ENCODE peak calls at places on chromosomes 7 and 10, in six cellular contexts. One of them, this sample, is unnamed.

GRCh38 chr10:110993024-110993693 is 73.8 kb downstream of the SHOC2 start:
- DNase-seq in ovary: no peak
- DNase-seq in breast epithelium: no peak
- DNase-seq in H1: no peak
- DNase-seq in heart right ventricle: no peak
- DNase-seq in endodermal cell: no peak
- DNase-seq in this sample: no peak

GRCh38 chr7:29639887-29640600 is 76.4 kb downstream of the PRR15 start:
- DNase-seq in ovary: no peak
- DNase-seq in breast epithelium: no peak
- DNase-seq in H1: no peak
- DNase-seq in heart right ventricle: no peak
- DNase-seq in endodermal cell: no peak
- DNase-seq in this sample: no peak

GRCh38 chr7:31874631-31875374 is 187.8 kb downstream of the PPP1R17 start:
- DNase-seq in ovary: no peak
- DNase-seq in breast epithelium: no peak
- DNase-seq in H1: no peak
- DNase-seq in heart right ventricle: no peak
- DNase-seq in endodermal cell: no peak
- DNase-seq in this sample: no peak

GRCh38 chr10:7484456-7485266 is 73.8 kb upstream of the SFMBT2 start:
- DNase-seq in ovary: no peak
- DNase-seq in breast epithelium: peak
- DNase-seq in H1: no peak
- DNase-seq in heart right ventricle: no peak
- DNase-seq in endodermal cell: no peak
- DNase-seq in this sample: no peak

GRCh38 chr10:126131338-126131737 is 235.0 kb downstream of the FANK1 start:
- DNase-seq in ovary: no peak
- DNase-seq in breast epithelium: no peak
- DNase-seq in H1: no peak
- DNase-seq in heart right ventricle: no peak
- DNase-seq in endodermal cell: no peak
- DNase-seq in this sample: no peak

GRCh38 chr7:99782012-99782953 is 1.7 kb downstream of the CYP3A4 start:
- DNase-seq in ovary: no peak
- DNase-seq in breast epithelium: no peak
- DNase-seq in H1: no peak
- DNase-seq in heart right ventricle: no peak
- DNase-seq in endodermal cell: no peak
- DNase-seq in this sample: no peak

GRCh38 chr10:100970076-100970913 is 991 bp downstream of the SEMA4G start:
- DNase-seq in ovary: peak
- DNase-seq in breast epithelium: peak
- DNase-seq in H1: peak
- DNase-seq in heart right ventricle: no peak
- DNase-seq in endodermal cell: peak
- DNase-seq in this sample: no peak

GRCh38 chr7:55409474-55410225 is 44.5 kb downstream of the LANCL2 start:
- DNase-seq in ovary: no peak
- DNase-seq in breast epithelium: no peak
- DNase-seq in H1: no peak
- DNase-seq in heart right ventricle: no peak
- DNase-seq in endodermal cell: no peak
- DNase-seq in this sample: no peak

GRCh38 chr10:33719005-33719703 is 384.7 kb upstream of the NRP1 start:
- DNase-seq in ovary: no peak
- DNase-seq in breast epithelium: no peak
- DNase-seq in H1: no peak
- DNase-seq in heart right ventricle: peak
- DNase-seq in endodermal cell: no peak
- DNase-seq in this sample: no peak

GRCh38 chr10:121974535-121975294 is at the start of gene NSMCE4A:
- DNase-seq in ovary: peak
- DNase-seq in breast epithelium: peak
- DNase-seq in H1: peak
- DNase-seq in heart right ventricle: peak
- DNase-seq in endodermal cell: peak
- DNase-seq in this sample: peak

GRCh38 chr7:45568536-45569289 is 5.5 kb upstream of the ADCY1 start:
- DNase-seq in ovary: no peak
- DNase-seq in breast epithelium: no peak
- DNase-seq in H1: no peak
- DNase-seq in heart right ventricle: no peak
- DNase-seq in endodermal cell: peak
- DNase-seq in this sample: no peak

GRCh38 chr10:110914411-110914810 is 4.6 kb downstream of the BBIP1 start:
- DNase-seq in ovary: no peak
- DNase-seq in breast epithelium: no peak
- DNase-seq in H1: no peak
- DNase-seq in heart right ventricle: no peak
- DNase-seq in endodermal cell: no peak
- DNase-seq in this sample: no peak

DNA sequence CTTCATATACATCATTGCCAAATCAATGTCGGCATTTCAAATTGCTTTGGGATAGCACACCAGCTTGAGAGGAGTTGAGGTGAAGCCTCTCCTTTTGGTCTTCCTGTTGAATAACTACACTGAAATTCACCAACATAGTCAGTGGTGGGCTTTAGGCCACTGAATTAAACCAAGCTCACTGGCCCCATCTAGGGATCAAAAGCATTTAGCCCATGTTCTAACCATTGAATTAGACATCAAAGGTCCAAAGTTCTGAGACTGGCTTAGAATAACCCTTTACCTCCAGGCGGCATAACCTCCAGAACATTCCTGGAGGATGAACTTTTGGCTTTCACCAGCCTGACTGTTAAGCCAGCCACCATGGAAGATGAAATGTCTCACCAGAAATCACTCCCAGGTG is 54.6 kb downstream of the BPGM start:
- DNase-seq in ovary: no peak
- DNase-seq in breast epithelium: no peak
- DNase-seq in H1: no peak
- DNase-seq in heart right ventricle: no peak
- DNase-seq in endodermal cell: no peak
- DNase-seq in this sample: no peak
- TF ChIP-seq CTCF in ovary: no peak
- TF ChIP-seq CTCF in breast epithelium: no peak
- TF ChIP-seq CTCF in H1: no peak
- TF ChIP-seq CTCF in heart right ventricle: peak
- TF ChIP-seq CTCF in endodermal cell: peak
- TF ChIP-seq CTCF in this sample: no peak

GRCh38 chr7:24981544-24981951 is 1.6 kb upstream of the OSBPL3 start:
- DNase-seq in ovary: peak
- DNase-seq in breast epithelium: peak
- DNase-seq in H1: peak
- DNase-seq in heart right ventricle: peak
- DNase-seq in endodermal cell: peak
- DNase-seq in this sample: no peak

GRCh38 chr7:24979863-24980694 is at the start of gene OSBPL3:
- DNase-seq in ovary: peak
- DNase-seq in breast epithelium: peak
- DNase-seq in H1: peak
- DNase-seq in heart right ventricle: peak
- DNase-seq in endodermal cell: peak
- DNase-seq in this sample: peak

GRCh38 chr7:24978837-24979469 is 1.0 kb downstream of the OSBPL3 start:
- DNase-seq in ovary: no peak
- DNase-seq in breast epithelium: peak
- DNase-seq in H1: peak
- DNase-seq in heart right ventricle: no peak
- DNase-seq in endodermal cell: peak
- DNase-seq in this sample: peak

GRCh38 chr7:24980695-24981543 is 941 bp upstream of the OSBPL3 start:
- DNase-seq in ovary: peak
- DNase-seq in breast epithelium: no peak
- DNase-seq in H1: peak
- DNase-seq in heart right ventricle: peak
- DNase-seq in endodermal cell: peak
- DNase-seq in this sample: no peak

GRCh38 chr7:24979470-24979862 is 512 bp downstream of the OSBPL3 start:
- DNase-seq in ovary: peak
- DNase-seq in breast epithelium: no peak
- DNase-seq in H1: peak
- DNase-seq in heart right ventricle: peak
- DNase-seq in endodermal cell: peak
- DNase-seq in this sample: peak
- TF ChIP-seq CTCF in ovary: peak
- TF ChIP-seq CTCF in breast epithelium: peak
- TF ChIP-seq CTCF in H1: peak
- TF ChIP-seq CTCF in heart right ventricle: peak
- TF ChIP-seq CTCF in endodermal cell: peak
- TF ChIP-seq CTCF in this sample: peak

GRCh38 chr7:118250860-118251494 is 26.5 kb downstream of the ANKRD7 start:
- DNase-seq in ovary: no peak
- DNase-seq in breast epithelium: no peak
- DNase-seq in H1: no peak
- DNase-seq in heart right ventricle: no peak
- DNase-seq in endodermal cell: no peak
- DNase-seq in this sample: no peak
- TF ChIP-seq CTCF in ovary: no peak
- TF ChIP-seq CTCF in breast epithelium: no peak
- TF ChIP-seq CTCF in H1: no peak
- TF ChIP-seq CTCF in heart right ventricle: no peak
- TF ChIP-seq CTCF in endodermal cell: peak
- TF ChIP-seq CTCF in this sample: peak

DNA sequence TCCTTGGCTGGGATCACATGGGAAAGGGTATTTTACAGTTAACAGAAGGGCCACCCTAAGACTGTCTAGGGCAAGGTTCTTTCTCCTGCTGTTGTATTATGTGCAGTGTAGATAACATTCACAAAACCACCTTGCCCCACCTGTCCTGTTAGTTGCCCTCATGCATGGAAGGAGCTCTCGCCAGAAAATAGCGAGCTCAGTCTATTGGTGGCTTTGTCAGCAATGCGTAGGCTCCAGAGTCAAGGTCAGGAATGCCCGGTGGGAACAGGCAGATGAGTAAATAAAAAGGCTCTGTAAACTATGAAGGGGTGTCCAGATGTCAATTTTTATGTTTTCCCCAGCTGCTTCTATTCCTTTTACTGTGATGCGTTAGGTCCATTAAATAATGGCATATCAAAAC is 107.1 kb upstream of the WDR11 start:
- DNase-seq in ovary: no peak
- DNase-seq in breast epithelium: no peak
- DNase-seq in H1: no peak
- DNase-seq in heart right ventricle: no peak
- DNase-seq in endodermal cell: no peak
- DNase-seq in this sample: no peak
- TF ChIP-seq CTCF in ovary: no peak
- TF ChIP-seq CTCF in breast epithelium: no peak
- TF ChIP-seq CTCF in H1: no peak
- TF ChIP-seq CTCF in heart right ventricle: no peak
- TF ChIP-seq CTCF in endodermal cell: no peak
- TF ChIP-seq CTCF in this sample: no peak

DNA sequence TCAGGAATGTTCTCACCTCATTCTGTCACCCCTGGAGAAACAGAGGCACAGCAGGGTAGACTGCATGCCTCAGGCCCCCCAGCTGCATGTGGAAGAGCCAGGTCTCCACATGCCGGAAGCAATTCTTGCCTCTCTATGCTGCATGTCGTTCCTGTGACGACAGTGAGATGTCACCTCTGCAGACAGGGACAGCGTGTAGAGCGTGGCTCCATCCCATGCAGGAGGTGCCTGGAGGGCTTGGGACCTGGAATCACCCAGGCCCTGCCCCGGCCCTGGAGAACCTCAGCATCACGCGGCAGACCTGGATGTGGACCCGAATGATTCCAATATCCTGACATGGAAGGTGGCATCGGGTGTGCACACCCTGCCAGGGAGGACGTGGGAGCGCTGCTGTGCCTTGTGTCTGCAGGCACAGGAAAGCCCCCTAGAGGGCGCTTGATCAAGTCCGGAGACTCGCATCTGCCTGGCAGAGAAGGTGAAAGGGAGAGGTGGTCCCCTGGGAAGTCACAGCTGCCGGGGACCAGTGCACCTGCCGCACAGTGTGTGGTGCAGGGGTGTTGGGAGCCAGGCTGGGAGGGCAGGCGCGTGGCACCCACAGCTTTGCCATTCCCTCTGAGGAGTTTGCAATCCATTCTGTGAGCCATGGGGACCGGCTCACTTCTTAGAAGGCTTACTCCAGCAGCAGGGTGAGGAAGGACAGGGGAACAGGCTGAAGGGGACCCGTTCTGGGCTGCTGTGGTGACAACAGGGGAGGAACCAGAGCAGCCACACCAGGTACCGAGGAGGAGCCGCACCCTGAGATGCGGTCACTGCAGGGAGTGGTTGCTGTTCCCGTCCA is 45.3 kb upstream of the EN2 start:
- DNase-seq in ovary: no peak
- DNase-seq in breast epithelium: no peak
- DNase-seq in H1: peak
- DNase-seq in heart right ventricle: peak
- DNase-seq in endodermal cell: peak
- DNase-seq in this sample: peak
- TF ChIP-seq CTCF in ovary: no peak
- TF ChIP-seq CTCF in breast epithelium: no peak
- TF ChIP-seq CTCF in H1: no peak
- TF ChIP-seq CTCF in heart right ventricle: peak
- TF ChIP-seq CTCF in endodermal cell: peak
- TF ChIP-seq CTCF in this sample: peak